ENCODE peak calls at places on chromosomes 13 and 19, in five cellular contexts. L is Ammon's horn; Z is stimulated activated CD8-positive, alpha-beta memory T cell treated with anti-CD3 and anti-CD28 coated beads, Interleukin-2, amount 100 ng/mL, for 1 hour; R is HCEC 1CT; I is activated CD4-positive, alpha-beta T cell treated with anti-CD3 and anti-CD28 coated beads, Interleukin-2, amount 50 U/mL, for 1 hour. Q is an unnamed sample.

GRCh38 chr13:40102854-40103253 is 447.4 kb downstream of the COG6 start:
- DNase-seq in L (peak; percentile 58), Z (peak; percentile 39), R (peak; percentile 7), I (peak; percentile 45), Q (no peak)

GRCh38 chr19:2273356-2274184 is 8.4 kb downstream of the PEAK3 start:
- DNase-seq in L (no peak), Z (no peak), R (peak; percentile 52), I (peak; percentile 67), Q (peak; percentile 97)

GRCh38 chr19:35693835-35694599 is 10.3 kb upstream of the ZBTB32 start:
- DNase-seq in L (peak; percentile 95), Z (peak; percentile 82), R (peak; percentile 77), I (peak; percentile 89), Q (peak; percentile 81)

GRCh38 chr19:23515551-23515950 is 120.3 kb upstream of the ZNF91 start:
- DNase-seq in L (no peak), Z (no peak), R (no peak), I (no peak), Q (no peak)

GRCh38 chr13:73677041-73677589 is 457.1 kb downstream of the KLF12 start:
- DNase-seq in L (no peak), Z (no peak), R (peak; percentile 1), I (no peak), Q (no peak)

GRCh38 chr13:50124536-50125305 is 109.5 kb downstream of the KCNRG start:
- DNase-seq in L (no peak), Z (peak; percentile 96), R (peak; percentile 8), I (peak; percentile 97), Q (peak; percentile 33)

GRCh38 chr19:998064-998463 is 2.2 kb upstream of the GRIN3B start:
- DNase-seq in L (no peak), Z (no peak), R (no peak), I (no peak), Q (no peak)

GRCh38 chr13:97205971-97206370 is 16.2 kb upstream of the MBNL2 start:
- DNase-seq in L (no peak), Z (no peak), R (peak; percentile 73), I (no peak), Q (no peak)

GRCh38 chr13:109211616-109212015 is 574.8 kb downstream of the IRS2 start:
- DNase-seq in L (peak; percentile 18), Z (no peak), R (no peak), I (no peak), Q (no peak)

GRCh38 chr19:16946951-16947940 is 58.4 kb downstream of the F2RL3 start:
- DNase-seq in L (no peak), Z (no peak), R (no peak), I (no peak), Q (no peak)

GRCh38 chr19:2507109-2507508 is 31.2 kb downstream of the GADD45B start:
- DNase-seq in L (no peak), Z (no peak), R (peak; percentile 57), I (no peak), Q (no peak)

GRCh38 chr19:43504426-43505185 is at the start of gene PHLDB3:
- DNase-seq in L (peak; percentile 39), Z (no peak), R (peak; percentile 3), I (peak; percentile 49), Q (no peak)

GRCh38 chr19:18274303-18274775 is at the start of gene IQCN:
- DNase-seq in L (no peak), Z (no peak), R (peak; percentile 39), I (no peak), Q (no peak)

GRCh38 chr19:11539495-11540365 is 1.1 kb downstream of the CNN1 start:
- DNase-seq in L (no peak), Z (no peak), R (no peak), I (no peak), Q (no peak)

GRCh38 chr13:49300716-49301589 is 53.2 kb downstream of the CDADC1 start:
- DNase-seq in L (peak; percentile 90), Z (peak; percentile 27), R (peak; percentile 74), I (peak; percentile 51), Q (peak; percentile 60)

GRCh38 chr13:114068723-114069322 is 63.6 kb downstream of the RASA3 start:
- DNase-seq in L (peak; percentile 65), Z (no peak), R (peak; percentile 83), I (no peak), Q (no peak)

GRCh38 chr19:39362682-39363657 is 20.7 kb downstream of the SAMD4B start:
- DNase-seq in L (no peak), Z (no peak), R (peak; percentile 63), I (no peak), Q (no peak)

GRCh38 chr19:46218160-46218559 is 11.4 kb upstream of the IGFL1 start:
- DNase-seq in L (no peak), Z (no peak), R (no peak), I (peak; percentile 15), Q (no peak)

GRCh38 chr13:41458939-41459753 is 1.8 kb downstream of the RGCC start:
- DNase-seq in L (peak; percentile 62), Z (peak; percentile 47), R (peak; percentile 62), I (peak; percentile 65), Q (peak; percentile 41)

GRCh38 chr13:74129500-74130144 is 4.6 kb downstream of the KLF12 start:
- DNase-seq in L (no peak), Z (no peak), R (peak; percentile 61), I (peak; percentile 24), Q (no peak)

GRCh38 chr13:31369213-31369612 is 169.4 kb downstream of the B3GLCT start:
- DNase-seq in L (no peak), Z (no peak), R (no peak), I (no peak), Q (no peak)

Q was measured in GM12891.